ENCODE peak calls at places on chromosomes 7 and 10, in seven cellular contexts. I, U, C, V, B, X and P are unnamed samples.

GRCh38 chr7:140695381-140695780 is 1.1 kb upstream of the NDUFB2 start:
- DNase-seq in I (no peak), U (no peak), C (no peak), V (no peak), B (no peak), X (peak), P (no peak)

GRCh38 chr10:117996709-117997108 is 50.0 kb downstream of the RAB11FIP2 start:
- DNase-seq in I (no peak), U (no peak), C (no peak), V (no peak), B (no peak), X (no peak), P (no peak)

GRCh38 chr7:108331971-108332370 is 124.3 kb downstream of the NRCAM start:
- DNase-seq in I (no peak), U (no peak), C (no peak), V (no peak), B (no peak), X (no peak), P (no peak)

GRCh38 chr10:132266594-132267161 is 41.1 kb downstream of the STK32C start:
- DNase-seq in I (no peak), U (no peak), C (no peak), V (no peak), B (no peak), X (peak), P (no peak)

GRCh38 chr10:120386896-120387295 is 70.1 kb upstream of the PLPP4 start:
- DNase-seq in I (no peak), U (no peak), C (no peak), V (no peak), B (no peak), X (no peak), P (no peak)

GRCh38 chr7:106480616-106481031 is 180.3 kb downstream of the CCDC71L start:
- DNase-seq in I (no peak), U (no peak), C (no peak), V (no peak), B (no peak), X (no peak), P (no peak)

GRCh38 chr7:25389489-25390106 is 161.3 kb upstream of the NPVF start:
- DNase-seq in I (no peak), U (peak), C (no peak), V (no peak), B (peak), X (no peak), P (peak)

GRCh38 chr7:106978425-106979386 is 65.8 kb upstream of the PRKAR2B start:
- DNase-seq in I (no peak), U (no peak), C (no peak), V (no peak), B (no peak), X (no peak), P (no peak)

GRCh38 chr10:62934258-62934657 is 118.1 kb upstream of the EGR2 start:
- DNase-seq in I (no peak), U (no peak), C (no peak), V (no peak), B (no peak), X (no peak), P (peak)

GRCh38 chr7:159115601-159116501 is 28.8 kb downstream of the VIPR2 start:
- DNase-seq in I (no peak), U (no peak), C (peak), V (no peak), B (no peak), X (peak), P (no peak)

GRCh38 chr10:17780727-17781126 is 28.4 kb upstream of the MRC1 start:
- DNase-seq in I (no peak), U (no peak), C (no peak), V (no peak), B (no peak), X (no peak), P (no peak)

GRCh38 chr10:72800000-72800740 is 93.4 kb upstream of the OIT3 start:
- DNase-seq in I (no peak), U (peak), C (no peak), V (no peak), B (peak), X (no peak), P (no peak)

GRCh38 chr10:99506416-99506815 is 26.3 kb upstream of the NKX2-3 start:
- DNase-seq in I (no peak), U (no peak), C (no peak), V (no peak), B (no peak), X (no peak), P (no peak)

GRCh38 chr7:150818971-150819370 is 18.4 kb downstream of the TMEM176A start:
- DNase-seq in I (no peak), U (no peak), C (no peak), V (no peak), B (no peak), X (no peak), P (no peak)

GRCh38 chr7:130277763-130278643 is 11.3 kb downstream of the CPA2 start:
- DNase-seq in I (no peak), U (peak), C (no peak), V (no peak), B (peak), X (no peak), P (peak)

GRCh38 chr10:87560495-87561222 is 56.0 kb downstream of the MINPP1 start:
- DNase-seq in I (no peak), U (no peak), C (no peak), V (no peak), B (no peak), X (no peak), P (no peak)

GRCh38 chr7:66267249-66267648 is 62.1 kb downstream of the TPST1 start:
- DNase-seq in I (peak), U (peak), C (no peak), V (no peak), B (peak), X (no peak), P (no peak)

DNA sequence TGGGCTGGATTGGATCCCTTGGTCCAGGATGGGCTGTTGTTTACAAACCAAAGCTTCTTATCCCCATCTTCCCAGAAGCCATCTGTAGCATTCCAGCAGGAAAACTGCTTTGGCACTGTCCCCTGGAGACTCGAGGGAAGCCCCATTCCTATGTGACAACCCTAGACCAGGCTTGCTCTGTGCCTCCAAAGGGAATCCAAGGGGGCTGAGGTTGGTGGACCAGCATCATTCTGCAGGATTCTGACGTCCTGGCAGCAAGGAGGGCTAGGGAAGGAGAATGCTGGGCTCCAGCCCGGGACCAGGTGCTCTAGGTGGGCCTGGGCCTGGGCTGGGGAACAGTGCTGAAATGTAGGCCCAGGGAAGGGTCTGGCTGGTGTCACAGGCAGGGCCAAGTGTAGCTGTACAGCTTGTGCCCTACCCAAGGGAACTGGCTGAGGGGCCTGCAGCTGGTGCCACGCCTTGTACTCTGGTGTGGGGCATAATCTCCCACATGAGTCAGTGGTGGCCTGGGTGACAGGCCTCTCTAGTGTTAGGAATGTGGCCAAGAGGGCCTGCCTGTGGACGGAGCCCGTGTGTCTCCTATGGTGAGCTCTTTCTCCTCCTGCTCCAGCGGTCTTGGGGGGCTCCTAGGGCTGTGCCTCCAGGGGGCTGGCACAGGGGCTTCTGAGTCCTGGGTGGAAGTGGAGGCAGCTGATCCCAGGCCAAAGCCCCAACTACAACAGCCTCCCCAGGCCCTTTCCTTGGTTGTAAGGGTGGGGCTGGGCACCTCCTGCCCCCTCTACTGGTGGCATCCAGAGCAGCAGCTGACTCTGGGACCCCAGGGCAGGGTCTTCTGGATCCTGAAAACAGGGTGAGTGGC is 25.2 kb downstream of the TRIM8 start:
- DNase-seq in I (no peak), U (no peak), C (peak), V (no peak), B (peak), X (peak), P (peak)
- TF ChIP-seq CTCF in I (peak), U (peak), C (peak), V (peak), B (peak), X (no peak), P (peak)

GRCh38 chr10:1241322-1241890 is 185.2 kb downstream of the WDR37 start:
- DNase-seq in I (no peak), U (no peak), C (peak), V (no peak), B (no peak), X (no peak), P (no peak)

GRCh38 chr10:1241973-1242935 is 186.1 kb downstream of the WDR37 start:
- DNase-seq in I (no peak), U (no peak), C (peak), V (no peak), B (no peak), X (no peak), P (no peak)

GRCh38 chr10:1242975-1243374 is 186.8 kb downstream of the WDR37 start:
- DNase-seq in I (no peak), U (no peak), C (peak), V (no peak), B (no peak), X (no peak), P (no peak)

GRCh38 chr10:1244493-1244892 is 188.3 kb downstream of the WDR37 start:
- DNase-seq in I (no peak), U (no peak), C (peak), V (no peak), B (no peak), X (no peak), P (no peak)

GRCh38 chr10:1243486-1244182 is 187.4 kb downstream of the WDR37 start:
- DNase-seq in I (no peak), U (no peak), C (peak), V (no peak), B (no peak), X (no peak), P (no peak)
- TF ChIP-seq CTCF in I (no peak), U (no peak), C (no peak), V (peak), B (no peak), X (no peak), P (no peak)

DNA sequence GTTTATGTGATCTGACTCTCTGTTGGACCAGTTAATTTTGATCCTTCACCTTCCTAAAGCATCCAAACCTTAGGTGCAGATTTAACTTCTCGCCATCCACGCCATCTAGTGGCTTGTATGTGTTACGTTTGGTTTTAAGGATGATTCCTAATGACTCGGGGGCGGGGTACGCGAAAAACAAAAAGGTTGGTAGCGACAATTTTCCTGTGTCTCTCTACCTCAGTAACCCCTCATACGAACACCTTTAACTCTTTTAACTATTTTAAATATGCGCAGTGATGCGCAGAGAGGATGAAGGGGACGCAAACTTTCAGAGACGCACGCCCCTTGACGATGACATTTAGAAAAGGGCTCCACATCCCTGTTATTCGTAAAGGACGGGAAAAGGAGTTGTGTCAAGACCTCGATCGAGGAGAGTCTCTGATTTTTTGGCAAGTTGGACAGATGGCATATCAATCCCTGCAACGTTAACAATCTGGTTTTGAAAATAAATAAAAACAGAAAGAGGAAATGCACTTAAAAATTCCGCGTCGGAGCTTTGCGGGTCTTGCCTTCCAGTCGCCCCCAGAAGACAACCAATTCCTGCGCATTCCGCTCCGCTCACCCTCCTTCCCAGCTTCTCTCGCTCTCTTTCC is 597 bp upstream of the KCND2 start:
- DNase-seq in I (peak), U (peak), C (no peak), V (no peak), B (peak), X (no peak), P (peak)
- TF ChIP-seq CTCF in I (peak), U (peak), C (peak), V (peak), B (peak), X (peak), P (peak)

GRCh38 chr10:69259547-69260243 is 18.6 kb upstream of the HK1 start:
- DNase-seq in I (no peak), U (no peak), C (no peak), V (no peak), B (no peak), X (no peak), P (no peak)
- TF ChIP-seq CTCF in I (no peak), U (no peak), C (no peak), V (no peak), B (no peak), X (no peak), P (no peak)

DNA sequence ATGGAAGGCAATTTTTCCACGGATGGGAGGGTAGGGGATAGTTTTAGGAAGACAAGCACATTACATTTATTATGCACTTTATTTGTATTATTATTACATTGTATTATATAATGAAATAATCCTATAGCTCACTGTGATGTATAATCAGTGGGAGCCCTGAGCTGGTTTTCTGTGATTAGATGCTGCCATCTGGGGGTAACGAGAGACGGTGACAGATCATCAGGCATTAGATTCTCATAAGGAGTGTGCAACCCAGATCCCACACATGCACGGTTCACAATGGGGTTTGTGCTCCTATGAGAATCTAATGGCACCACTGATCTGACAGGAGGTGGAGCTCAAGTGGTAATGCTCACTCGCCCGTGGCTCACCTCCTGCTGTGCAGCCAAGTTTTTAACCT is 103.9 kb upstream of the STK17A start:
- DNase-seq in I (no peak), U (no peak), C (no peak), V (no peak), B (no peak), X (no peak), P (no peak)
- TF ChIP-seq CTCF in I (no peak), U (no peak), C (no peak), V (peak), B (no peak), X (no peak), P (peak)

GRCh38 chr7:16657656-16658279 is 11.8 kb downstream of the BZW2 start:
- DNase-seq in I (peak), U (peak), C (no peak), V (no peak), B (peak), X (no peak), P (peak)
- TF ChIP-seq CTCF in I (peak), U (peak), C (no peak), V (peak), B (peak), X (no peak), P (no peak)

DNA sequence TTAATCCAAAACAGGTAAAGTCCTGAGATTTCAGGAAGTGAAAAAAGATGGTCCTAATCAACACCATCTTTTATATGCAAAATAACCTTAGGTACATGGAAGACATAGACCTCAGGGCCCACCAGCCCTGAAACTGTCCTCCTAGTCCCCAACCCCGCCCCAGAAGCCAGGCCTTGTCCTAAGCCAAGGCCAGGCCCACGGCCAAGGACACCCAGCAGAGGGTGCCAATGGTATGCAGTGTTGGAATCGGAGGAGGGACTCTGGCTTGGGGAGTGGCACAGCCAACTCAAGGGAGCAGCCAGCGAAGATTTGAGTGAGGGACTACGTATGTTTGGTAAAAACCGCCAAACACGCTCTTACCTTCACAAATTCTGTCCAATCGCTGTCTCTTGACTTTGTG is 96.7 kb downstream of the ZRANB1 start:
- DNase-seq in I (no peak), U (no peak), C (peak), V (no peak), B (no peak), X (peak), P (peak)
- TF ChIP-seq CTCF in I (peak), U (no peak), C (peak), V (no peak), B (no peak), X (peak), P (no peak)

GRCh38 chr7:69929622-69930021 is 331.3 kb downstream of the AUTS2 start:
- DNase-seq in I (no peak), U (no peak), C (no peak), V (no peak), B (no peak), X (no peak), P (no peak)

GRCh38 chr7:69928609-69929008 is 330.3 kb downstream of the AUTS2 start:
- DNase-seq in I (no peak), U (no peak), C (no peak), V (no peak), B (no peak), X (no peak), P (no peak)

GRCh38 chr7:69934475-69934903 is 336.2 kb downstream of the AUTS2 start:
- DNase-seq in I (no peak), U (no peak), C (no peak), V (no peak), B (no peak), X (no peak), P (no peak)

GRCh38 chr7:69935107-69935506 is 336.8 kb downstream of the AUTS2 start:
- DNase-seq in I (no peak), U (no peak), C (no peak), V (no peak), B (no peak), X (no peak), P (no peak)

DNA sequence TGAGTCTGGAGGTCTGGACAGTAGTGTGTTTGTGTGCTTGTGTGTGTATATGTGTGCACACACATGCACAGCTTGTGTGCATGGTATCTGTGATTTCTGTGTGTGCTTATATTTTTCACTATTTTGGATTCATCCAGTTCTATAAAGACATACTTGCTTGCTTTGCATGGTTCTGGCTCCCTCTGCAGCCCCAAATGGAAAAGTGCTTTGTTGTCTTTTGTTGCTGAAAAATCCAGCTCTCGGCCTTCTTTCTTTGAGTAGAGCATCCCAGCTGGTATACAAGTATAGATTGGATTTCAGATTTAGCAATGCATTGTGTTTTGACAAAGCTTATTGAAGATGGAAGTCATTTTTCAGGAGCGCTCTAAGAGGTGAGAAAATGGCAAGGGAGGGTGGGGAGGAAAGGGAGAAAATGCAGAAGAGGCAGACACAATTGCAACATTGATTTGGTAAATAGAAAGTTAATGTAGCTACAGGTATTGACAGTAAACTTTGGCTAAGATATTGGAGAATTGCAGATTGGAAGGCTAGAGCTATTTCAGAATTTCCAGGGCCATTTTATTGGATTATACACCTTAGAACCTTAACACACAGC is 333.9 kb downstream of the AUTS2 start:
- DNase-seq in I (peak), U (no peak), C (no peak), V (no peak), B (no peak), X (no peak), P (no peak)
- TF ChIP-seq CTCF in I (peak), U (peak), C (peak), V (peak), B (peak), X (peak), P (no peak)